ENCODE peak calls at places on chromosome 13, in seven cellular contexts. Y, H, W, E, C, X and T are unnamed samples.

GRCh38 chr13:101305981-101306411 is 110.3 kb downstream of the NALCN start:
- DNase-seq in X (no peak), C (no peak), Y (peak; percentile 97), W (no peak), H (no peak), E (no peak), T (peak; percentile 33)

GRCh38 chr13:45231722-45232121 is 30.9 kb upstream of the KCTD4 start:
- DNase-seq in H (no peak), E (no peak), W (no peak), X (no peak), C (no peak), Y (peak; percentile 45), T (no peak)

GRCh38 chr13:79445968-79446645 is 34.8 kb upstream of the NDFIP2 start:
- DNase-seq in X (no peak), H (no peak), E (no peak), W (no peak), Y (no peak), C (no peak), T (no peak)

GRCh38 chr13:95059306-95059705 is 241.9 kb downstream of the ABCC4 start:
- DNase-seq in H (no peak), Y (no peak), E (no peak), X (no peak), C (no peak), W (no peak), T (no peak)

GRCh38 chr13:102197193-102197592 is 204.7 kb downstream of the FGF14 start:
- DNase-seq in C (peak; percentile 32), E (no peak), Y (peak; percentile 41), X (no peak), W (peak; percentile 28), H (no peak), T (no peak)

GRCh38 chr13:108425056-108425455 is 155.5 kb downstream of the TNFSF13B start:
- DNase-seq in Y (no peak), H (no peak), E (no peak), X (no peak), C (no peak), W (no peak), T (no peak)

GRCh38 chr13:40539954-40540706 is 126.3 kb downstream of the FOXO1 start:
- DNase-seq in X (no peak), E (no peak), W (peak; percentile 84), Y (peak; percentile 78), C (no peak), H (no peak), T (no peak)

GRCh38 chr13:42894765-42895181 is 97.3 kb downstream of the EPSTI1 start:
- DNase-seq in C (peak; percentile 89), E (no peak), H (no peak), Y (peak; percentile 72), W (peak; percentile 51), X (no peak), T (no peak)

GRCh38 chr13:94196426-94196825 is 283.1 kb downstream of the DCT start:
- DNase-seq in W (no peak), X (no peak), C (no peak), E (no peak), H (no peak), Y (no peak), T (no peak)

GRCh38 chr13:30165791-30166190 is 141.6 kb downstream of the KATNAL1 start:
- DNase-seq in Y (peak; percentile 75), W (no peak), H (peak; percentile 30), E (no peak), C (no peak), X (no peak), T (peak; percentile 55)

GRCh38 chr13:110507678-110508381 is 53.7 kb downstream of the RAB20 start:
- DNase-seq in Y (no peak), E (no peak), C (no peak), H (no peak), W (peak; percentile 15), X (peak; percentile 91), T (no peak)

GRCh38 chr13:79987323-79987722 is 353.6 kb downstream of the SPRY2 start:
- DNase-seq in C (no peak), X (no peak), E (no peak), Y (peak; percentile 38), H (no peak), W (peak; percentile 69), T (no peak)

GRCh38 chr13:60074397-60074796 is 89.3 kb downstream of the DIAPH3 start:
- DNase-seq in E (no peak), Y (no peak), H (no peak), X (no peak), W (no peak), C (no peak), T (no peak)

GRCh38 chr13:19958119-19959111 is at the start of gene ZMYM2:
- DNase-seq in W (peak; percentile 98), X (peak; percentile 99), H (peak; percentile 99), Y (peak; percentile 93), E (peak; percentile 99), C (peak; percentile 77), T (peak; percentile 99)

GRCh38 chr13:52725302-52725701 is 14.3 kb downstream of the CNMD start:
- DNase-seq in C (no peak), H (no peak), Y (no peak), E (no peak), X (no peak), W (no peak), T (no peak)

GRCh38 chr13:49584771-49585182 is 581 bp downstream of the RCBTB1 start:
- DNase-seq in H (no peak), C (no peak), W (peak; percentile 12), E (peak; percentile 23), Y (no peak), X (no peak), T (peak; percentile 16)

GRCh38 chr13:44125943-44126469 is 246.3 kb downstream of the LACC1 start:
- DNase-seq in C (no peak), H (no peak), X (no peak), W (peak; percentile 81), Y (no peak), E (no peak), T (no peak)

GRCh38 chr13:67880916-67881315 is 650.8 kb upstream of the PCDH9 start:
- DNase-seq in Y (no peak), X (no peak), C (no peak), W (no peak), E (no peak), H (no peak), T (no peak)

GRCh38 chr13:28744091-28744536 is 25.3 kb upstream of the SLC46A3 start:
- DNase-seq in X (no peak), C (no peak), W (peak; percentile 37), E (no peak), Y (peak; percentile 56), H (no peak), T (no peak)

GRCh38 chr13:32783067-32783466 is 196.8 kb downstream of the PDS5B start:
- DNase-seq in W (peak; percentile 49), X (no peak), H (no peak), Y (peak; percentile 42), C (no peak), E (no peak), T (no peak)

GRCh38 chr13:113942591-113943103 is 31.2 kb downstream of the C13orf46 start:
- DNase-seq in E (no peak), H (no peak), X (no peak), C (no peak), Y (no peak), W (no peak), T (no peak)

GRCh38 chr13:111904701-111905608 is 162.0 kb upstream of the SOX1 start:
- DNase-seq in W (no peak), X (no peak), E (no peak), Y (no peak), C (no peak), H (no peak), T (peak; percentile 32)

GRCh38 chr13:79457948-79458347 is 23.0 kb upstream of the NDFIP2 start:
- DNase-seq in Y (peak; percentile 27), E (no peak), C (no peak), X (no peak), H (no peak), W (peak; percentile 48), T (no peak)

GRCh38 chr13:65914707-65915106 is 1315.4 kb downstream of the PCDH9 start:
- DNase-seq in C (no peak), Y (no peak), E (no peak), W (peak; percentile 26), X (no peak), H (no peak), T (no peak)

GRCh38 chr13:28983661-28984060 is 163.5 kb downstream of the MTUS2 start:
- DNase-seq in Y (no peak), H (no peak), W (no peak), C (no peak), E (no peak), X (peak; percentile 27), T (no peak)

GRCh38 chr13:33466262-33466661 is 180.7 kb upstream of the STARD13 start:
- DNase-seq in Y (no peak), W (no peak), H (no peak), C (no peak), X (no peak), E (no peak), T (no peak)

GRCh38 chr13:94712812-94713555 is 639 bp upstream of the SOX21 start:
- DNase-seq in X (peak; percentile 78), Y (peak; percentile 5), E (no peak), C (no peak), W (peak; percentile 74), H (peak; percentile 34), T (no peak)

GRCh38 chr13:97246596-97246995 is 24.5 kb downstream of the MBNL2 start:
- DNase-seq in C (no peak), X (no peak), Y (peak; percentile 35), E (no peak), W (no peak), H (no peak), T (no peak)

GRCh38 chr13:46170687-46171086 is 11.3 kb downstream of the LCP1 start:
- DNase-seq in X (no peak), E (no peak), W (no peak), Y (peak; percentile 38), H (no peak), C (no peak), T (no peak)